ENCODE peak calls at places on chromosome 11, in six cellular contexts. One of them, this sample, is unnamed.
A peak's percentile ranks its signal among the peaks of the same experiment; 100 is the strongest.

GRCh38 chr11:134780486-134781155 is 368.6 kb upstream of the B3GAT1 start:
- DNase-seq in bronchial epithelial cell: no peak
- DNase-seq in cardiac muscle cell: no peak
- DNase-seq in kidney: no peak
- DNase-seq in neuronal stem cell: no peak
- DNase-seq in esophagus muscularis mucosa: no peak
- DNase-seq in this sample: no peak

GRCh38 chr11:130076774-130077481 is 7.2 kb downstream of the APLP2 start:
- DNase-seq in bronchial epithelial cell: no peak
- DNase-seq in cardiac muscle cell: no peak
- DNase-seq in kidney: no peak
- DNase-seq in neuronal stem cell: no peak
- DNase-seq in esophagus muscularis mucosa: no peak
- DNase-seq in this sample: no peak

GRCh38 chr11:91136631-91137030 is 913.8 kb upstream of the CHORDC1 start:
- DNase-seq in bronchial epithelial cell: peak; percentile 7
- DNase-seq in cardiac muscle cell: no peak
- DNase-seq in kidney: no peak
- DNase-seq in neuronal stem cell: no peak
- DNase-seq in esophagus muscularis mucosa: no peak
- DNase-seq in this sample: no peak

GRCh38 chr11:69640260-69640994 is 529 bp upstream of the CCND1 start:
- DNase-seq in bronchial epithelial cell: no peak
- DNase-seq in cardiac muscle cell: peak; percentile 33
- DNase-seq in kidney: peak; percentile 80
- DNase-seq in neuronal stem cell: no peak
- DNase-seq in esophagus muscularis mucosa: no peak
- DNase-seq in this sample: no peak

GRCh38 chr11:116913000-116913399 is 75.6 kb upstream of the APOA1 start:
- DNase-seq in bronchial epithelial cell: peak; percentile 77
- DNase-seq in cardiac muscle cell: peak; percentile 80
- DNase-seq in kidney: no peak
- DNase-seq in neuronal stem cell: no peak
- DNase-seq in esophagus muscularis mucosa: no peak
- DNase-seq in this sample: peak; percentile 34

GRCh38 chr11:132114185-132114584 is 743.8 kb downstream of the NTM start:
- DNase-seq in bronchial epithelial cell: peak; percentile 35
- DNase-seq in cardiac muscle cell: peak; percentile 17
- DNase-seq in kidney: no peak
- DNase-seq in neuronal stem cell: no peak
- DNase-seq in esophagus muscularis mucosa: no peak
- DNase-seq in this sample: no peak

GRCh38 chr11:21474529-21474928 is 718.4 kb upstream of the ANO5 start:
- DNase-seq in bronchial epithelial cell: no peak
- DNase-seq in cardiac muscle cell: no peak
- DNase-seq in kidney: no peak
- DNase-seq in neuronal stem cell: no peak
- DNase-seq in esophagus muscularis mucosa: no peak
- DNase-seq in this sample: no peak

GRCh38 chr11:128361451-128362020 is 225.8 kb downstream of the ETS1 start:
- DNase-seq in bronchial epithelial cell: peak; percentile 40
- DNase-seq in cardiac muscle cell: peak; percentile 73
- DNase-seq in kidney: no peak
- DNase-seq in neuronal stem cell: no peak
- DNase-seq in esophagus muscularis mucosa: no peak
- DNase-seq in this sample: no peak

GRCh38 chr11:122852071-122852831 is 14.0 kb downstream of the CRTAM start:
- DNase-seq in bronchial epithelial cell: peak; percentile 61
- DNase-seq in cardiac muscle cell: peak; percentile 8
- DNase-seq in kidney: no peak
- DNase-seq in neuronal stem cell: no peak
- DNase-seq in esophagus muscularis mucosa: no peak
- DNase-seq in this sample: no peak

GRCh38 chr11:70155386-70155785 is 47.7 kb upstream of the FADD start:
- DNase-seq in bronchial epithelial cell: no peak
- DNase-seq in cardiac muscle cell: no peak
- DNase-seq in kidney: no peak
- DNase-seq in neuronal stem cell: no peak
- DNase-seq in esophagus muscularis mucosa: no peak
- DNase-seq in this sample: no peak

GRCh38 chr11:14018441-14018840 is 55.9 kb downstream of the SPON1 start:
- DNase-seq in bronchial epithelial cell: no peak
- DNase-seq in cardiac muscle cell: no peak
- DNase-seq in kidney: no peak
- DNase-seq in neuronal stem cell: no peak
- DNase-seq in esophagus muscularis mucosa: peak; percentile 21
- DNase-seq in this sample: no peak

GRCh38 chr11:74709175-74709574 is 22.1 kb downstream of the CHRDL2 start:
- DNase-seq in bronchial epithelial cell: no peak
- DNase-seq in cardiac muscle cell: no peak
- DNase-seq in kidney: no peak
- DNase-seq in neuronal stem cell: no peak
- DNase-seq in esophagus muscularis mucosa: no peak
- DNase-seq in this sample: no peak

GRCh38 chr11:95641506-95641905 is 148.1 kb downstream of the FAM76B start:
- DNase-seq in bronchial epithelial cell: peak; percentile 38
- DNase-seq in cardiac muscle cell: no peak
- DNase-seq in kidney: no peak
- DNase-seq in neuronal stem cell: no peak
- DNase-seq in esophagus muscularis mucosa: no peak
- DNase-seq in this sample: no peak

GRCh38 chr11:10490398-10491232 is 35.6 kb downstream of the AMPD3 start:
- DNase-seq in bronchial epithelial cell: peak; percentile 71
- DNase-seq in cardiac muscle cell: peak; percentile 90
- DNase-seq in kidney: peak; percentile 94
- DNase-seq in neuronal stem cell: peak; percentile 37
- DNase-seq in esophagus muscularis mucosa: peak; percentile 94
- DNase-seq in this sample: peak; percentile 87

GRCh38 chr11:116928845-116929244 is 91.4 kb upstream of the APOA1 start:
- DNase-seq in bronchial epithelial cell: no peak
- DNase-seq in cardiac muscle cell: peak; percentile 16
- DNase-seq in kidney: no peak
- DNase-seq in neuronal stem cell: no peak
- DNase-seq in esophagus muscularis mucosa: no peak
- DNase-seq in this sample: no peak

GRCh38 chr11:70091651-70092050 is 13.5 kb downstream of the ANO1 start:
- DNase-seq in bronchial epithelial cell: no peak
- DNase-seq in cardiac muscle cell: no peak
- DNase-seq in kidney: no peak
- DNase-seq in neuronal stem cell: no peak
- DNase-seq in esophagus muscularis mucosa: no peak
- DNase-seq in this sample: no peak

GRCh38 chr11:36109850-36110606 is 166.2 kb downstream of the LDLRAD3 start:
- DNase-seq in bronchial epithelial cell: no peak
- DNase-seq in cardiac muscle cell: no peak
- DNase-seq in kidney: no peak
- DNase-seq in neuronal stem cell: peak; percentile 76
- DNase-seq in esophagus muscularis mucosa: no peak
- DNase-seq in this sample: no peak

GRCh38 chr11:123899792-123900191 is 2.2 kb upstream of the OR8D4 start:
- DNase-seq in bronchial epithelial cell: no peak
- DNase-seq in cardiac muscle cell: no peak
- DNase-seq in kidney: no peak
- DNase-seq in neuronal stem cell: no peak
- DNase-seq in esophagus muscularis mucosa: no peak
- DNase-seq in this sample: no peak

GRCh38 chr11:19499999-19500398 is 212.6 kb upstream of the NAV2 start:
- DNase-seq in bronchial epithelial cell: no peak
- DNase-seq in cardiac muscle cell: peak; percentile 46
- DNase-seq in kidney: no peak
- DNase-seq in neuronal stem cell: no peak
- DNase-seq in esophagus muscularis mucosa: no peak
- DNase-seq in this sample: no peak

GRCh38 chr11:108616549-108616948 is 23.0 kb upstream of the EXPH5 start:
- DNase-seq in bronchial epithelial cell: peak; percentile 100
- DNase-seq in cardiac muscle cell: peak; percentile 69
- DNase-seq in kidney: no peak
- DNase-seq in neuronal stem cell: no peak
- DNase-seq in esophagus muscularis mucosa: no peak
- DNase-seq in this sample: no peak

GRCh38 chr11:77088236-77089003 is 14.2 kb upstream of the OMP start:
- DNase-seq in bronchial epithelial cell: peak; percentile 29
- DNase-seq in cardiac muscle cell: no peak
- DNase-seq in kidney: peak; percentile 59
- DNase-seq in neuronal stem cell: no peak
- DNase-seq in esophagus muscularis mucosa: no peak
- DNase-seq in this sample: no peak

GRCh38 chr11:21774212-21774611 is 418.7 kb upstream of the ANO5 start:
- DNase-seq in bronchial epithelial cell: peak; percentile 4
- DNase-seq in cardiac muscle cell: no peak
- DNase-seq in kidney: no peak
- DNase-seq in neuronal stem cell: no peak
- DNase-seq in esophagus muscularis mucosa: no peak
- DNase-seq in this sample: no peak

GRCh38 chr11:119427279-119427678 is 4.3 kb upstream of the THY1 start:
- DNase-seq in bronchial epithelial cell: peak; percentile 46
- DNase-seq in cardiac muscle cell: peak; percentile 64
- DNase-seq in kidney: no peak
- DNase-seq in neuronal stem cell: no peak
- DNase-seq in esophagus muscularis mucosa: no peak
- DNase-seq in this sample: no peak

GRCh38 chr11:10441652-10442503 is 13.2 kb upstream of the AMPD3 start:
- DNase-seq in bronchial epithelial cell: peak; percentile 43
- DNase-seq in cardiac muscle cell: peak; percentile 28
- DNase-seq in kidney: no peak
- DNase-seq in neuronal stem cell: no peak
- DNase-seq in esophagus muscularis mucosa: no peak
- DNase-seq in this sample: no peak

GRCh38 chr11:30706276-30706675 is 120.1 kb upstream of the MPPED2 start:
- DNase-seq in bronchial epithelial cell: no peak
- DNase-seq in cardiac muscle cell: no peak
- DNase-seq in kidney: no peak
- DNase-seq in neuronal stem cell: no peak
- DNase-seq in esophagus muscularis mucosa: no peak
- DNase-seq in this sample: no peak

GRCh38 chr11:113203332-113203731 is 111.1 kb upstream of the TTC12 start:
- DNase-seq in bronchial epithelial cell: no peak
- DNase-seq in cardiac muscle cell: no peak
- DNase-seq in kidney: no peak
- DNase-seq in neuronal stem cell: no peak
- DNase-seq in esophagus muscularis mucosa: no peak
- DNase-seq in this sample: no peak

GRCh38 chr11:10556590-10556989 is 11.9 kb downstream of the LYVE1 start:
- DNase-seq in bronchial epithelial cell: no peak
- DNase-seq in cardiac muscle cell: no peak
- DNase-seq in kidney: no peak
- DNase-seq in neuronal stem cell: no peak
- DNase-seq in esophagus muscularis mucosa: no peak
- DNase-seq in this sample: no peak

GRCh38 chr11:132258865-132259264 is 888.5 kb downstream of the NTM start:
- DNase-seq in bronchial epithelial cell: peak; percentile 36
- DNase-seq in cardiac muscle cell: no peak
- DNase-seq in kidney: no peak
- DNase-seq in neuronal stem cell: no peak
- DNase-seq in esophagus muscularis mucosa: no peak
- DNase-seq in this sample: peak; percentile 4

GRCh38 chr11:16280256-16280682 is 76.1 kb downstream of the SOX6 start:
- DNase-seq in bronchial epithelial cell: peak; percentile 85
- DNase-seq in cardiac muscle cell: no peak
- DNase-seq in kidney: no peak
- DNase-seq in neuronal stem cell: no peak
- DNase-seq in esophagus muscularis mucosa: no peak
- DNase-seq in this sample: no peak

GRCh38 chr11:19460718-19461405 is 220.1 kb upstream of the E2F8 start:
- DNase-seq in bronchial epithelial cell: no peak
- DNase-seq in cardiac muscle cell: peak; percentile 48
- DNase-seq in kidney: peak; percentile 74
- DNase-seq in neuronal stem cell: no peak
- DNase-seq in esophagus muscularis mucosa: no peak
- DNase-seq in this sample: no peak

DNA sequence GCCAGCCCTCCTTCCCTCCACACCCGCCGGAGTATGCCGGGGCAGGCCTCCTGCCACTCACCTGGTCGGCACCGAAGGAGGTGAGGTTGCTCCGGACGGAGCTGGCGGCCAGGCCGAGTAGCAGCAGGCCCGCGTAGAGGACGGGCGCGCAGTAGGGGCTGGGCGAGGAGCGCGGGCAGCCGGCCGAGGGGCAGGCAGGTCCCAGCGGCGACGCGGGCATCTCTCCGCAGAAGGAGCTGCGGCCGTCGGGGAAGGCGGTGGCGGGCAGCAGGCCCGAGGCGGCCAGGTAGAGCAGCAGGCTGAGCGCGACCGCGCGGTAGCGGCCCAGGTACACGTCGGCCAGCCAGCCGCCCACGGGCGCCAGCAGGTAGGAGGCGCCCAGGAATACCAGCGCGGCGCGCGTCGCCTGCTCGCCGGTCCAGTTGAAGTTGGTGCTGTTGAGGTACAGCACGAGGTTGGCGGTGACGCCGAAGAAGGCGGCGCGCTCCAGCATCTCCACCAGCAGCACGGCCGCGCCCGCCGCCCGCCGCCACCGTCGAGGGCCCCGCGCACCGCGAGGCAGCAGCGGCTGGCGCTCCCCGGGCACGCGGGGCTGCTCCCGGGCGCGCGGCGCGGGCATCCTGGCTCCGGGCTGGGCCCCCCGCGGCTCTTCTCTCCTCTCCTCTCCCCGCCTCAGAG is 904 bp downstream of the SLC15A3 start:
- DNase-seq in bronchial epithelial cell: no peak
- DNase-seq in cardiac muscle cell: peak; percentile 35
- DNase-seq in kidney: peak; percentile 82
- DNase-seq in neuronal stem cell: no peak
- DNase-seq in esophagus muscularis mucosa: no peak
- DNase-seq in this sample: no peak
- H3K36me3 ChIP-seq in bronchial epithelial cell: no peaks in the 10 kb centered on the region
- H3K36me3 ChIP-seq in cardiac muscle cell: no peaks in the 10 kb centered on the region
- H3K36me3 ChIP-seq in kidney: no peaks in the 10 kb centered on the region
- H3K36me3 ChIP-seq in neuronal stem cell: no peaks in the 10 kb centered on the region
- H3K36me3 ChIP-seq in esophagus muscularis mucosa: peaks cover 7% of the 10 kb centered on the region
- H3K36me3 ChIP-seq in this sample: no peaks in the 10 kb centered on the region

GRCh38 chr11:66233301-66233700 is 35.1 kb upstream of the RAB1B start:
- DNase-seq in bronchial epithelial cell: no peak
- DNase-seq in cardiac muscle cell: no peak
- DNase-seq in kidney: no peak
- DNase-seq in neuronal stem cell: no peak
- DNase-seq in esophagus muscularis mucosa: no peak
- DNase-seq in this sample: no peak
- H3K36me3 ChIP-seq in bronchial epithelial cell: peaks cover 27% of the 10 kb centered on the region
- H3K36me3 ChIP-seq in cardiac muscle cell: peaks cover 16% of the 10 kb centered on the region
- H3K36me3 ChIP-seq in kidney: peaks cover 38% of the 10 kb centered on the region
- H3K36me3 ChIP-seq in neuronal stem cell: peaks cover 57% of the 10 kb centered on the region
- H3K36me3 ChIP-seq in esophagus muscularis mucosa: peaks cover 86% of the 10 kb centered on the region
- H3K36me3 ChIP-seq in this sample: peaks cover 44% of the 10 kb centered on the region

DNA sequence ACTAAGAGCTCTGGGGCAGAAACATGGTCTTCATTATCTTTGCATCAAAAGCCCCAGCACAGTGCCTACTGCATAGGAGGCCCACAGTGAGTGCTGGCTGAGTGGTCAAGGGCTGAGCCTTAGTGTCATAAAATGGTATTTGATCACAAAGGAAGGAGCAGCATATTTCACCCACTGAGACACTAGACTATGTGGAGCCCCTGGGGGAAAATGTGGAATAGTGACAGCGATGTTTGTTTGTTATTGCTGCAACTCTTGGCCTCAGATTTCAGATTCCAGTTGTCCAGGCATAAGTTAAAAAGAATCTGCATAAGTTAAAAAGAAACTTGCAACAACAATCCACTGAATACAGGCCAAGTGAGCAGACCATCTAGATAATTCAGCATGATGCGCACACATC is 7.0 kb downstream of the KIRREL3 start:
- DNase-seq in bronchial epithelial cell: no peak
- DNase-seq in cardiac muscle cell: no peak
- DNase-seq in kidney: no peak
- DNase-seq in neuronal stem cell: no peak
- DNase-seq in esophagus muscularis mucosa: no peak
- DNase-seq in this sample: peak; percentile 65
- H3K36me3 ChIP-seq in bronchial epithelial cell: no peaks in the 10 kb centered on the region
- H3K36me3 ChIP-seq in cardiac muscle cell: no peaks in the 10 kb centered on the region
- H3K36me3 ChIP-seq in kidney: no peaks in the 10 kb centered on the region
- H3K36me3 ChIP-seq in neuronal stem cell: no peaks in the 10 kb centered on the region
- H3K36me3 ChIP-seq in esophagus muscularis mucosa: no peaks in the 10 kb centered on the region
- H3K36me3 ChIP-seq in this sample: no peaks in the 10 kb centered on the region

GRCh38 chr11:1287928-1288327 is 21.5 kb downstream of the TOLLIP start:
- DNase-seq in bronchial epithelial cell: no peak
- DNase-seq in cardiac muscle cell: no peak
- DNase-seq in kidney: peak; percentile 66
- DNase-seq in neuronal stem cell: no peak
- DNase-seq in esophagus muscularis mucosa: no peak
- DNase-seq in this sample: no peak
- H3K36me3 ChIP-seq in bronchial epithelial cell: peaks cover 57% of the 10 kb centered on the region
- H3K36me3 ChIP-seq in cardiac muscle cell: peaks cover 9% of the 10 kb centered on the region
- H3K36me3 ChIP-seq in kidney: peaks cover 35% of the 10 kb centered on the region
- H3K36me3 ChIP-seq in neuronal stem cell: peaks cover 78% of the 10 kb centered on the region
- H3K36me3 ChIP-seq in esophagus muscularis mucosa: peaks cover 88% of the 10 kb centered on the region
- H3K36me3 ChIP-seq in this sample: peaks cover 37% of the 10 kb centered on the region

This sample was measured in BJ.